ENCODE peak calls at places on chromosome 1, in six cellular contexts. One of them, this sample, is unnamed.

GRCh38 chr1:198620951-198621824 is 17.7 kb upstream of the PTPRC start:
- DNase-seq in activated CD8-positive, alpha-beta memory T cell treated with anti-CD3 and anti-CD28 coated beads for 24 hours: peak
- DNase-seq in CD4-positive, alpha-beta T cell: peak
- DNase-seq in NCI-H1092 treated with DMSO at 0.1 percent for 48 hours: no peak
- DNase-seq in retinal pigment epithelial cell: no peak
- DNase-seq in NCI-H774: no peak
- DNase-seq in this sample: no peak

GRCh38 chr1:197065549-197065948 is 1.5 kb downstream of the F13B start:
- DNase-seq in CD4-positive, alpha-beta T cell: no peak
- DNase-seq in NCI-H774: no peak
- DNase-seq in activated CD8-positive, alpha-beta memory T cell treated with anti-CD3 and anti-CD28 coated beads for 24 hours: no peak
- DNase-seq in retinal pigment epithelial cell: no peak
- DNase-seq in NCI-H1092 treated with DMSO at 0.1 percent for 48 hours: no peak
- DNase-seq in this sample: no peak

GRCh38 chr1:226420328-226420727 is 12.4 kb upstream of the PARP1 start:
- DNase-seq in NCI-H1092 treated with DMSO at 0.1 percent for 48 hours: no peak
- DNase-seq in NCI-H774: no peak
- DNase-seq in retinal pigment epithelial cell: no peak
- DNase-seq in activated CD8-positive, alpha-beta memory T cell treated with anti-CD3 and anti-CD28 coated beads for 24 hours: peak
- DNase-seq in CD4-positive, alpha-beta T cell: no peak
- DNase-seq in this sample: no peak

GRCh38 chr1:201591981-201592380 is 53.1 kb downstream of the NAV1 start:
- DNase-seq in NCI-H1092 treated with DMSO at 0.1 percent for 48 hours: no peak
- DNase-seq in CD4-positive, alpha-beta T cell: no peak
- DNase-seq in retinal pigment epithelial cell: no peak
- DNase-seq in activated CD8-positive, alpha-beta memory T cell treated with anti-CD3 and anti-CD28 coated beads for 24 hours: no peak
- DNase-seq in NCI-H774: no peak
- DNase-seq in this sample: no peak

GRCh38 chr1:174726880-174727585 is 272.7 kb upstream of the CACYBP start:
- DNase-seq in activated CD8-positive, alpha-beta memory T cell treated with anti-CD3 and anti-CD28 coated beads for 24 hours: no peak
- DNase-seq in CD4-positive, alpha-beta T cell: no peak
- DNase-seq in NCI-H774: no peak
- DNase-seq in NCI-H1092 treated with DMSO at 0.1 percent for 48 hours: no peak
- DNase-seq in retinal pigment epithelial cell: no peak
- DNase-seq in this sample: no peak

GRCh38 chr1:87867631-87868030 is 539.0 kb downstream of the LMO4 start:
- DNase-seq in activated CD8-positive, alpha-beta memory T cell treated with anti-CD3 and anti-CD28 coated beads for 24 hours: no peak
- DNase-seq in NCI-H1092 treated with DMSO at 0.1 percent for 48 hours: no peak
- DNase-seq in CD4-positive, alpha-beta T cell: no peak
- DNase-seq in retinal pigment epithelial cell: no peak
- DNase-seq in NCI-H774: no peak
- DNase-seq in this sample: no peak

GRCh38 chr1:17553970-17554369 is 14.5 kb downstream of the ARHGEF10L start:
- DNase-seq in NCI-H1092 treated with DMSO at 0.1 percent for 48 hours: no peak
- DNase-seq in activated CD8-positive, alpha-beta memory T cell treated with anti-CD3 and anti-CD28 coated beads for 24 hours: no peak
- DNase-seq in retinal pigment epithelial cell: peak
- DNase-seq in CD4-positive, alpha-beta T cell: no peak
- DNase-seq in NCI-H774: no peak
- DNase-seq in this sample: no peak

GRCh38 chr1:9025474-9025873 is 749 bp downstream of the SLC2A7 start:
- DNase-seq in retinal pigment epithelial cell: no peak
- DNase-seq in NCI-H1092 treated with DMSO at 0.1 percent for 48 hours: peak
- DNase-seq in CD4-positive, alpha-beta T cell: no peak
- DNase-seq in activated CD8-positive, alpha-beta memory T cell treated with anti-CD3 and anti-CD28 coated beads for 24 hours: no peak
- DNase-seq in NCI-H774: peak
- DNase-seq in this sample: no peak

GRCh38 chr1:164588388-164589341 is 29.7 kb downstream of the PBX1 start:
- DNase-seq in NCI-H1092 treated with DMSO at 0.1 percent for 48 hours: peak
- DNase-seq in retinal pigment epithelial cell: no peak
- DNase-seq in CD4-positive, alpha-beta T cell: no peak
- DNase-seq in activated CD8-positive, alpha-beta memory T cell treated with anti-CD3 and anti-CD28 coated beads for 24 hours: no peak
- DNase-seq in NCI-H774: no peak
- DNase-seq in this sample: peak

GRCh38 chr1:210372931-210373627 is 44.4 kb downstream of the HHAT start:
- DNase-seq in NCI-H1092 treated with DMSO at 0.1 percent for 48 hours: no peak
- DNase-seq in CD4-positive, alpha-beta T cell: no peak
- DNase-seq in retinal pigment epithelial cell: no peak
- DNase-seq in NCI-H774: no peak
- DNase-seq in activated CD8-positive, alpha-beta memory T cell treated with anti-CD3 and anti-CD28 coated beads for 24 hours: peak
- DNase-seq in this sample: no peak

GRCh38 chr1:26768755-26769154 is 19.0 kb upstream of the PIGV start:
- DNase-seq in NCI-H1092 treated with DMSO at 0.1 percent for 48 hours: no peak
- DNase-seq in retinal pigment epithelial cell: peak
- DNase-seq in CD4-positive, alpha-beta T cell: no peak
- DNase-seq in NCI-H774: no peak
- DNase-seq in activated CD8-positive, alpha-beta memory T cell treated with anti-CD3 and anti-CD28 coated beads for 24 hours: no peak
- DNase-seq in this sample: no peak

GRCh38 chr1:161227196-161227871 is 1.5 kb downstream of the TOMM40L start:
- DNase-seq in retinal pigment epithelial cell: no peak
- DNase-seq in NCI-H1092 treated with DMSO at 0.1 percent for 48 hours: peak
- DNase-seq in activated CD8-positive, alpha-beta memory T cell treated with anti-CD3 and anti-CD28 coated beads for 24 hours: peak
- DNase-seq in NCI-H774: peak
- DNase-seq in CD4-positive, alpha-beta T cell: peak
- DNase-seq in this sample: peak

GRCh38 chr1:30420519-30421050 is 302.8 kb downstream of the MATN1 start:
- DNase-seq in CD4-positive, alpha-beta T cell: no peak
- DNase-seq in NCI-H774: no peak
- DNase-seq in retinal pigment epithelial cell: no peak
- DNase-seq in activated CD8-positive, alpha-beta memory T cell treated with anti-CD3 and anti-CD28 coated beads for 24 hours: peak
- DNase-seq in NCI-H1092 treated with DMSO at 0.1 percent for 48 hours: no peak
- DNase-seq in this sample: no peak

GRCh38 chr1:214791961-214792360 is 189.0 kb downstream of the CENPF start:
- DNase-seq in activated CD8-positive, alpha-beta memory T cell treated with anti-CD3 and anti-CD28 coated beads for 24 hours: no peak
- DNase-seq in retinal pigment epithelial cell: peak
- DNase-seq in NCI-H1092 treated with DMSO at 0.1 percent for 48 hours: no peak
- DNase-seq in CD4-positive, alpha-beta T cell: no peak
- DNase-seq in NCI-H774: no peak
- DNase-seq in this sample: no peak

GRCh38 chr1:110218739-110219138 is 8.6 kb downstream of the KCNC4 start:
- DNase-seq in CD4-positive, alpha-beta T cell: no peak
- DNase-seq in retinal pigment epithelial cell: no peak
- DNase-seq in NCI-H1092 treated with DMSO at 0.1 percent for 48 hours: no peak
- DNase-seq in NCI-H774: no peak
- DNase-seq in activated CD8-positive, alpha-beta memory T cell treated with anti-CD3 and anti-CD28 coated beads for 24 hours: no peak
- DNase-seq in this sample: no peak

GRCh38 chr1:143497374-143497747 is 474.4 kb downstream of the FAM72C start:
- DNase-seq in CD4-positive, alpha-beta T cell: peak
- DNase-seq in activated CD8-positive, alpha-beta memory T cell treated with anti-CD3 and anti-CD28 coated beads for 24 hours: no peak
- DNase-seq in retinal pigment epithelial cell: no peak
- DNase-seq in NCI-H774: no peak
- DNase-seq in NCI-H1092 treated with DMSO at 0.1 percent for 48 hours: no peak
- DNase-seq in this sample: no peak

GRCh38 chr1:112706505-112707216 is at the start of gene RHOC:
- DNase-seq in retinal pigment epithelial cell: no peak
- DNase-seq in activated CD8-positive, alpha-beta memory T cell treated with anti-CD3 and anti-CD28 coated beads for 24 hours: no peak
- DNase-seq in NCI-H774: peak
- DNase-seq in NCI-H1092 treated with DMSO at 0.1 percent for 48 hours: no peak
- DNase-seq in CD4-positive, alpha-beta T cell: peak
- DNase-seq in this sample: no peak

GRCh38 chr1:68675336-68675735 is 178.5 kb upstream of the DEPDC1 start:
- DNase-seq in CD4-positive, alpha-beta T cell: no peak
- DNase-seq in activated CD8-positive, alpha-beta memory T cell treated with anti-CD3 and anti-CD28 coated beads for 24 hours: no peak
- DNase-seq in NCI-H774: no peak
- DNase-seq in retinal pigment epithelial cell: peak
- DNase-seq in NCI-H1092 treated with DMSO at 0.1 percent for 48 hours: no peak
- DNase-seq in this sample: no peak

GRCh38 chr1:45477646-45478045 is 13.3 kb downstream of the TESK2 start:
- DNase-seq in NCI-H774: peak
- DNase-seq in retinal pigment epithelial cell: no peak
- DNase-seq in CD4-positive, alpha-beta T cell: no peak
- DNase-seq in NCI-H1092 treated with DMSO at 0.1 percent for 48 hours: no peak
- DNase-seq in activated CD8-positive, alpha-beta memory T cell treated with anti-CD3 and anti-CD28 coated beads for 24 hours: no peak
- DNase-seq in this sample: no peak

GRCh38 chr1:87252406-87252805 is 76.3 kb upstream of the LMO4 start:
- DNase-seq in retinal pigment epithelial cell: no peak
- DNase-seq in activated CD8-positive, alpha-beta memory T cell treated with anti-CD3 and anti-CD28 coated beads for 24 hours: no peak
- DNase-seq in NCI-H774: no peak
- DNase-seq in CD4-positive, alpha-beta T cell: no peak
- DNase-seq in NCI-H1092 treated with DMSO at 0.1 percent for 48 hours: no peak
- DNase-seq in this sample: no peak

GRCh38 chr1:203038217-203038741 is 12.0 kb downstream of the PPFIA4 start:
- DNase-seq in activated CD8-positive, alpha-beta memory T cell treated with anti-CD3 and anti-CD28 coated beads for 24 hours: no peak
- DNase-seq in CD4-positive, alpha-beta T cell: no peak
- DNase-seq in NCI-H1092 treated with DMSO at 0.1 percent for 48 hours: no peak
- DNase-seq in retinal pigment epithelial cell: peak
- DNase-seq in NCI-H774: no peak
- DNase-seq in this sample: no peak

GRCh38 chr1:230752407-230752806 is 5.2 kb downstream of the CAPN9 start:
- DNase-seq in CD4-positive, alpha-beta T cell: no peak
- DNase-seq in NCI-H774: peak
- DNase-seq in activated CD8-positive, alpha-beta memory T cell treated with anti-CD3 and anti-CD28 coated beads for 24 hours: no peak
- DNase-seq in retinal pigment epithelial cell: no peak
- DNase-seq in NCI-H1092 treated with DMSO at 0.1 percent for 48 hours: peak
- DNase-seq in this sample: no peak

GRCh38 chr1:50123071-50123470 is 14.4 kb downstream of the ELAVL4 start:
- DNase-seq in CD4-positive, alpha-beta T cell: no peak
- DNase-seq in NCI-H774: peak
- DNase-seq in NCI-H1092 treated with DMSO at 0.1 percent for 48 hours: peak
- DNase-seq in retinal pigment epithelial cell: no peak
- DNase-seq in activated CD8-positive, alpha-beta memory T cell treated with anti-CD3 and anti-CD28 coated beads for 24 hours: no peak
- DNase-seq in this sample: no peak

GRCh38 chr1:201004732-201005131 is 18.8 kb downstream of the KIF21B start:
- DNase-seq in NCI-H774: no peak
- DNase-seq in CD4-positive, alpha-beta T cell: no peak
- DNase-seq in activated CD8-positive, alpha-beta memory T cell treated with anti-CD3 and anti-CD28 coated beads for 24 hours: no peak
- DNase-seq in retinal pigment epithelial cell: no peak
- DNase-seq in NCI-H1092 treated with DMSO at 0.1 percent for 48 hours: no peak
- DNase-seq in this sample: no peak

GRCh38 chr1:31955917-31956736 is 18.0 kb upstream of the PTP4A2 start:
- DNase-seq in CD4-positive, alpha-beta T cell: peak
- DNase-seq in NCI-H774: no peak
- DNase-seq in NCI-H1092 treated with DMSO at 0.1 percent for 48 hours: no peak
- DNase-seq in retinal pigment epithelial cell: peak
- DNase-seq in activated CD8-positive, alpha-beta memory T cell treated with anti-CD3 and anti-CD28 coated beads for 24 hours: peak
- DNase-seq in this sample: peak

GRCh38 chr1:42170779-42171621 is 6.5 kb upstream of the GUCA2A start:
- DNase-seq in NCI-H774: no peak
- DNase-seq in CD4-positive, alpha-beta T cell: no peak
- DNase-seq in retinal pigment epithelial cell: no peak
- DNase-seq in NCI-H1092 treated with DMSO at 0.1 percent for 48 hours: peak
- DNase-seq in activated CD8-positive, alpha-beta memory T cell treated with anti-CD3 and anti-CD28 coated beads for 24 hours: no peak
- DNase-seq in this sample: no peak

GRCh38 chr1:172338295-172338735 is 82.2 kb upstream of the C1orf105 start:
- DNase-seq in NCI-H1092 treated with DMSO at 0.1 percent for 48 hours: peak
- DNase-seq in NCI-H774: peak
- DNase-seq in retinal pigment epithelial cell: no peak
- DNase-seq in CD4-positive, alpha-beta T cell: no peak
- DNase-seq in activated CD8-positive, alpha-beta memory T cell treated with anti-CD3 and anti-CD28 coated beads for 24 hours: peak
- DNase-seq in this sample: no peak

GRCh38 chr1:167763525-167764220 is 41.9 kb downstream of the MPZL1 start:
- DNase-seq in NCI-H774: no peak
- DNase-seq in activated CD8-positive, alpha-beta memory T cell treated with anti-CD3 and anti-CD28 coated beads for 24 hours: no peak
- DNase-seq in CD4-positive, alpha-beta T cell: no peak
- DNase-seq in NCI-H1092 treated with DMSO at 0.1 percent for 48 hours: no peak
- DNase-seq in retinal pigment epithelial cell: no peak
- DNase-seq in this sample: no peak

GRCh38 chr1:2405588-2406295 is 6.6 kb downstream of the PEX10 start:
- DNase-seq in activated CD8-positive, alpha-beta memory T cell treated with anti-CD3 and anti-CD28 coated beads for 24 hours: no peak
- DNase-seq in NCI-H774: no peak
- DNase-seq in CD4-positive, alpha-beta T cell: no peak
- DNase-seq in NCI-H1092 treated with DMSO at 0.1 percent for 48 hours: no peak
- DNase-seq in retinal pigment epithelial cell: no peak
- DNase-seq in this sample: no peak

GRCh38 chr1:186950547-186950946 is 121.8 kb downstream of the PLA2G4A start:
- DNase-seq in CD4-positive, alpha-beta T cell: no peak
- DNase-seq in retinal pigment epithelial cell: no peak
- DNase-seq in activated CD8-positive, alpha-beta memory T cell treated with anti-CD3 and anti-CD28 coated beads for 24 hours: no peak
- DNase-seq in NCI-H774: no peak
- DNase-seq in NCI-H1092 treated with DMSO at 0.1 percent for 48 hours: no peak
- DNase-seq in this sample: no peak

GRCh38 chr1:159959451-159959850 is 5.4 kb upstream of the SLAMF9 start:
- DNase-seq in CD4-positive, alpha-beta T cell: no peak
- DNase-seq in activated CD8-positive, alpha-beta memory T cell treated with anti-CD3 and anti-CD28 coated beads for 24 hours: no peak
- DNase-seq in retinal pigment epithelial cell: no peak
- DNase-seq in NCI-H774: no peak
- DNase-seq in NCI-H1092 treated with DMSO at 0.1 percent for 48 hours: no peak
- DNase-seq in this sample: no peak

GRCh38 chr1:42143875-42144274 is 9.3 kb upstream of the GUCA2B start:
- DNase-seq in NCI-H774: no peak
- DNase-seq in activated CD8-positive, alpha-beta memory T cell treated with anti-CD3 and anti-CD28 coated beads for 24 hours: no peak
- DNase-seq in NCI-H1092 treated with DMSO at 0.1 percent for 48 hours: no peak
- DNase-seq in retinal pigment epithelial cell: no peak
- DNase-seq in CD4-positive, alpha-beta T cell: no peak
- DNase-seq in this sample: no peak

GRCh38 chr1:96934282-96934681 is 212.7 kb downstream of the PTBP2 start:
- DNase-seq in activated CD8-positive, alpha-beta memory T cell treated with anti-CD3 and anti-CD28 coated beads for 24 hours: no peak
- DNase-seq in CD4-positive, alpha-beta T cell: no peak
- DNase-seq in retinal pigment epithelial cell: no peak
- DNase-seq in NCI-H774: no peak
- DNase-seq in NCI-H1092 treated with DMSO at 0.1 percent for 48 hours: no peak
- DNase-seq in this sample: no peak

GRCh38 chr1:1917995-1918900 is 831 bp downstream of the TMEM52 start:
- DNase-seq in CD4-positive, alpha-beta T cell: no peak
- DNase-seq in NCI-H774: no peak
- DNase-seq in retinal pigment epithelial cell: no peak
- DNase-seq in NCI-H1092 treated with DMSO at 0.1 percent for 48 hours: no peak
- DNase-seq in activated CD8-positive, alpha-beta memory T cell treated with anti-CD3 and anti-CD28 coated beads for 24 hours: no peak
- DNase-seq in this sample: no peak

GRCh38 chr1:46036894-46037596 is 95.4 kb downstream of the PIK3R3 start:
- DNase-seq in NCI-H774: peak
- DNase-seq in activated CD8-positive, alpha-beta memory T cell treated with anti-CD3 and anti-CD28 coated beads for 24 hours: peak
- DNase-seq in NCI-H1092 treated with DMSO at 0.1 percent for 48 hours: peak
- DNase-seq in retinal pigment epithelial cell: peak
- DNase-seq in CD4-positive, alpha-beta T cell: peak
- DNase-seq in this sample: peak

GRCh38 chr1:37556712-37557196 is at the start of gene DNALI1:
- DNase-seq in CD4-positive, alpha-beta T cell: peak
- DNase-seq in activated CD8-positive, alpha-beta memory T cell treated with anti-CD3 and anti-CD28 coated beads for 24 hours: no peak
- DNase-seq in NCI-H1092 treated with DMSO at 0.1 percent for 48 hours: peak
- DNase-seq in retinal pigment epithelial cell: peak
- DNase-seq in NCI-H774: peak
- DNase-seq in this sample: peak

This sample was measured in tibial nerve.